ENCODE peak calls at places on chromosome 2, in nine cellular contexts. M is ELR; B is B cell; Z is GM13976; G is Calu3; N is fibroblast of the conjunctiva; X is iris pigment epithelial cell; I is stimulated activated CD4-positive, alpha-beta T cell treated with anti-CD3 and anti-CD28 coated beads, Interleukin-1b, Interleukin-23, amount 100 ng/mL, for 4 hours; Q is SW 1271. L is an unnamed sample.
A peak's percentile ranks its signal among the peaks of the same experiment; 100 is the strongest.

GRCh38 chr2:67898605-67899004 is 164.2 kb downstream of the C1D start:
- DNase-seq in M (no peak), B (no peak), Z (no peak), G (no peak), N (no peak), X (no peak), I (no peak), Q (no peak), L (no peak)

GRCh38 chr2:28506112-28506511 is 10.3 kb downstream of the PLB1 start:
- DNase-seq in M (no peak), B (no peak), Z (no peak), G (no peak), N (no peak), X (peak; percentile 9), I (no peak), Q (no peak), L (no peak)

GRCh38 chr2:61340242-61340641 is 130.6 kb downstream of the USP34 start:
- DNase-seq in M (peak; percentile 70), B (no peak), Z (no peak), G (no peak), N (peak; percentile 24), X (peak; percentile 87), I (no peak), Q (no peak), L (no peak)

GRCh38 chr2:113679457-113679856 is 52.4 kb downstream of the RABL2A start:
- DNase-seq in M (no peak), B (no peak), Z (no peak), G (no peak), N (no peak), X (no peak), I (no peak), Q (no peak), L (no peak)

GRCh38 chr2:234368861-234369261 is 128.0 kb downstream of the ARL4C start:
- DNase-seq in M (peak; percentile 46), B (no peak), Z (no peak), G (peak; percentile 56), N (no peak), X (peak; percentile 13), I (peak; percentile 26), Q (no peak), L (no peak)

GRCh38 chr2:134181219-134181618 is 72.7 kb upstream of the MGAT5 start:
- DNase-seq in M (no peak), B (peak; percentile 50), Z (peak; percentile 44), G (no peak), N (no peak), X (no peak), I (no peak), Q (no peak), L (no peak)

GRCh38 chr2:99365661-99366060 is 28.5 kb downstream of the EIF5B start:
- DNase-seq in M (no peak), B (no peak), Z (no peak), G (no peak), N (no peak), X (no peak), I (no peak), Q (no peak), L (no peak)

GRCh38 chr2:31992025-31992566 is 18.7 kb downstream of the MEMO1 start:
- DNase-seq in M (no peak), B (no peak), Z (no peak), G (no peak), N (no peak), X (no peak), I (no peak), Q (no peak), L (no peak)

GRCh38 chr2:15735738-15736326 is 144.2 kb downstream of the DDX1 start:
- DNase-seq in M (no peak), B (no peak), Z (no peak), G (no peak), N (no peak), X (no peak), I (no peak), Q (no peak), L (no peak)

GRCh38 chr2:128374001-128374710 is 55.5 kb upstream of the HS6ST1 start:
- DNase-seq in M (peak; percentile 56), B (no peak), Z (no peak), G (no peak), N (no peak), X (peak; percentile 96), I (no peak), Q (no peak), L (peak; percentile 51)

L was measured in AG09319.